ENCODE peak calls at places on chromosome 7, in six cellular contexts. G, S, I, J, H and Q are unnamed samples. For H3K9me3, the result is how much of the 10 kb centered on the place peaks cover.

GRCh38 chr7:33885290-33886005 is 19.9 kb upstream of the BMPER start:
- DNase-seq in G (no peak), S (peak), I (no peak), J (no peak), H (no peak), Q (no peak)

GRCh38 chr7:83457022-83457892 is 191.7 kb downstream of the SEMA3E start:
- DNase-seq in G (no peak), S (no peak), I (no peak), J (no peak), H (peak), Q (no peak)

GRCh38 chr7:135236727-135237126 is 3.1 kb downstream of the STRA8 start:
- DNase-seq in G (no peak), S (no peak), I (no peak), J (no peak), H (no peak), Q (no peak)

GRCh38 chr7:129561677-129562424 is 49.7 kb upstream of the NRF1 start:
- DNase-seq in G (no peak), S (peak), I (no peak), J (no peak), H (no peak), Q (no peak)

GRCh38 chr7:43372656-43373355 is 210.1 kb upstream of the STK17A start:
- DNase-seq in G (no peak), S (no peak), I (no peak), J (no peak), H (no peak), Q (no peak)

GRCh38 chr7:148962823-148963582 is 65.3 kb downstream of the PDIA4 start:
- DNase-seq in G (peak), S (peak), I (peak), J (peak), H (peak), Q (peak)

GRCh38 chr7:22726849-22727792 is at the start of gene IL6:
- DNase-seq in G (peak), S (peak), I (no peak), J (peak), H (peak), Q (peak)

GRCh38 chr7:34117583-34117982 is 212.2 kb downstream of the BMPER start:
- DNase-seq in G (no peak), S (no peak), I (no peak), J (no peak), H (no peak), Q (no peak)

GRCh38 chr7:141511370-141512335 is 39.6 kb upstream of the AGK start:
- DNase-seq in G (peak), S (peak), I (no peak), J (no peak), H (peak), Q (no peak)

DNA sequence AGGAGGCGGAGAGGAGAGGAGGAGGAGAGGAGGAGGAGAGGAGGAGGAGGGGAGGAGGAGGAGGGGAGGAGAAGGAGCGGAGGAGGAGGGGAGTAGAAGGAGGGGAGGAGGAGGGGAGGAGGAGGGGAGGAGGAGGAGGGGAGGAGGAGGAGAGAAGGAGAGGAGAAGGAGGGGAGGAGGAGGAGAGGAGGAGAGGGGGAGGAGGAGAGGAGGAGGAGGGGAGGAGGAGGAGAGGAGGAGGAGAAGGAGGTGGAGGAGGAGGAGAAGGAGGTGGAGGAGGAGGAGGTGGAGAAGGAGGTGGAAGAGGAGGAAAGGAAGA is 15.5 kb upstream of the CRCP start:
- DNase-seq in G (no peak), S (no peak), I (no peak), J (no peak), H (peak), Q (no peak)
- H3K4me3 ChIP-seq in G (no peak), S (no peak), I (peak), J (no peak), H (no peak), Q (no peak)

DNA sequence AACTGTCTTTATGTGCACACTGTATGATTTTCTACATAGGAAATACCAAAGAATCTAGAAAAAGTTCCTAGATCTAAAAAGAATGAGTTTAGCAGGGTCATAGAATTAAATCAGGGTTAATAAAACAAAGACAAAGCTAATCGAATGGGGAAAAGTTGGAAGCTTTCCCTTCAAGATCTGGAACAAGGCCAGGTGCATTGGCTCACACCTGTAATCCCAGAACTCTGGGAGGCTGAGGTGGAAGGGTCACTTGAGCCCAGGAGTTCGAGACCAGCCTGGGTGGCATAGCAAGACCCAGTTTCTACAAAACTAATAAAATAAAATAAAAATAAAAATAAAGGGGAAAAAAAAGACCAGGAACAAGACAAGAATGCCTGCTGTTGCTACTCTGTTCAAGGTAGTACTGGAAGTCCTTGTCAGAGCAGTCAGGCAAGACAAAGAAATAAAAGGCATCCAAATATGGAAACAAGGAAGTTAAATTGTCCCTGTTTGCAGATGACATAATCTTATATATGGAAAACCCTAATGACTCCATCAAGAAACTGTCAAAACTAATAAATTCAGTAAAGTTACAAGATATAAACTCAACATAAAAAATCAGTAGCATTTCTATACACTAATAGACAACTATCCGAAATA is 76.1 kb upstream of the RHEB start:
- DNase-seq in G (no peak), S (no peak), I (no peak), J (no peak), H (no peak), Q (no peak)
- H3K27ac ChIP-seq in G (peak), S (no peak), I (no peak), J (no peak), H (no peak), Q (no peak)

DNA sequence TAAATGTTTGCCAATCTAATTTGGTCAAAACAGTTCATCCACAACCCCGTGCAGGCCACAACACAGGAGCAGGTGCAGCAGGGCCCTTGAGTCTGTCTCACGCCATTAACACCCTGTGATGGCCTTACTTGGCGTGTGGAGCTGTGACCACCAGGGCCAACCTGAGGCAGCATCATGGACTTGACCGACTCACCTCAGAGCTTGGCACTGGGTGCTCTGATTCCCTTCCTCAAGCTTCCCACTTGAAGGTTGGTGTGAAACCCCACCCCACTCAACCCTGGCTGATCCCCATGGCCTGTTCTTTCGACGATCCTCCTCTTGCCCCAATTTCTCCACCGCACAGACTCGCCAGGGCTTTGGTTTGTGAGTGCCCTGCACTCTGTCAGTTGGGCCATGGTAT is 623.1 kb downstream of the PTPRN2 start:
- DNase-seq in G (no peak), S (peak), I (no peak), J (no peak), H (no peak), Q (no peak)
- H3K9me3 ChIP-seq in G (under half), S (half or more), I (under half), J (under half), H (under half), Q (under half)

GRCh38 chr7:30750010-30750409 is 1.9 kb upstream of the INMT start:
- DNase-seq in G (no peak), S (no peak), I (no peak), J (no peak), H (no peak), Q (no peak)

GRCh38 chr7:30751696-30752273 is at the start of gene INMT:
- DNase-seq in G (no peak), S (peak), I (no peak), J (peak), H (no peak), Q (peak)

GRCh38 chr7:30752484-30752883 is 549 bp downstream of the INMT start:
- DNase-seq in G (no peak), S (no peak), I (no peak), J (no peak), H (no peak), Q (no peak)

GRCh38 chr7:30750574-30751256 is 1.2 kb upstream of the INMT start:
- DNase-seq in G (no peak), S (peak), I (no peak), J (peak), H (no peak), Q (peak)

DNA sequence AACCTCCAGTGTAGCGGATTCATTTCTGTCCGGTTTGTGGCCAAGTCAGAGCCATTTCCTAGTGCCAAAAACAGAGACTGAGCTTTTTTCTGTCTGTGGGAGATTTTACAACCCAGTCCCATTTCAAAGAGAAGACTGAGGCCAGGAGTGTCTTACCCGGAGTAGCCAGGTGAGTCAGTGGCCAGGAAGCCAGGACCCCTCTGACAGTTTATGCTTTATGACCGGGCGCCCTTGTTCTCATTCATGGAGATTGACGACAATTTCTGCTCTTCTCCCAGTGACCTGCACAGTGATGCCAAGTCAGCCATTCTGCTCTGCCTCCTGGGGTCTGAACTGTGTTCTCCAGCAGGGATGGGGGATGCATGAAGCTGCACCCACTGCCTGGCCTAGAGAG is 681 bp upstream of the INMT start:
- DNase-seq in G (no peak), S (no peak), I (no peak), J (no peak), H (no peak), Q (no peak)
- H3K4me3 ChIP-seq in G (no peak), S (no peak), I (no peak), J (peak), H (no peak), Q (no peak)

DNA sequence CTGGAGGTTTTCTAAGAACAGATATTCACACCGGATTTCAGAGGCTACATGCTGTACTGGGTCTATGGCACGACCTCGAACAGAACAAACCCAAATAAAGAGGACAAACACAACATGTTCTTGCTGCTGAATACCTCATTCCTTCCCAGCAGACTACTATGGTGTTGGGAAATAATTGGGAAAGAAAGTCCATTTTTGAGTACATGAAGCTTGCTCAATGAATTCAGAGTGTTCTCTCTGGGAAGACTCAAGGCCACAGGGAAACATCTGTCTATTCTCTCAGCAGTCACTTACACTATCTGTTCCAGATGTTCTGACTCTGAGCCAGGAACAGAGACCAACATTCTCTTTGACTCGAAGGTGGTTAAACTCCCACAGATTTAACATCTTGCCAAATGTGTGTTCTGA is 30.9 kb downstream of the LAMB1 start:
- DNase-seq in G (no peak), S (no peak), I (no peak), J (no peak), H (peak), Q (no peak)
- H3K27ac ChIP-seq in G (peak), S (no peak), I (no peak), J (peak), H (peak), Q (peak)

DNA sequence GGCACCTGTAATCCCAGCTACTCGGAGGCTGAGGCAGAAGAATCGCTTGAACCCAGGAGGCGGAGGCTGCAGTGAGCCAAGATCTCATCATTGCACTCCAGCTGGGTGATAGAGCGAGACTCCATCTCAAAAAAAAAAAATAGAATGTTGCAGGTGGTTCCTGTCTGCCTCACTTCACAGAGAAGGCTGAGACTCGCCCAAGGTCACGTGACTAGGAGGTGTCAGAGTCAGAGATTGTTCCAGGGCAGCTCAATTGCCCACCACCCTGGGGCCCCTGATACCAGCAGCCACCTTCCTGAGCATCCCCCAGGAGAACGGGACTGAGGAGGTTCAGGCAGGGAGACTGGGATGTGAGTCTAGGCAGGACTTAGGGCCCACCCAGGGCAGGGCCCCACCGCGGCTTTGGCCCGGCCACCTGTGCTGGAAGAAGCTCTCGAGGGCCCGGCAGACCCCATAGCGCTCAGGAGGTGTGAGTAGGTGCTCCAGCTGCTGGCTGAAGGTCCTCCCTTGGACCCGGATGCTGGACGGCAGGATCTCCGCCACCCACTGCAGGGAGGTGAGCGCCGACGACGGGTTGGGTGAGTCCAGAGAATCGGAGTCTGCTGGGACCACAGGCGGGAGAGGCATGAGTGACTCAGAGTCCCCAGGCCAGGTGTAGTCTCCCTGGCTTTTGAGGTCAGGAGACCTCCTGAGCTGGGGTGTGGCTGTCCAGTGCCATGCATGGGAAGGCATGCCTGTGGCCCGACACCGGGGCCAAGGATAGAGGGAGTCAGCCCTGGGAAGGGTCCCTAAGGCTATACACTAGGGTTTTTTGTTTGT is 30.9 kb downstream of the GRID2IP start:
- DNase-seq in G (no peak), S (no peak), I (no peak), J (no peak), H (no peak), Q (no peak)
- H3K9me3 ChIP-seq in G (under half), S (under half), I (under half), J (under half), H (under half), Q (under half)